ENCODE peak calls at places on chromosome 21, in eight cellular contexts. One of them, this sample, is unnamed.

GRCh38 chr21:45938453-45938755 is 43.2 kb upstream of the COL6A1 start:
- DNase-seq in cardiac fibroblast: no peak
- DNase-seq in GM12865: no peak
- DNase-seq in uterus: no peak
- DNase-seq in epithelial cell of esophagus: no peak
- DNase-seq in kidney: no peak
- DNase-seq in psoas muscle: no peak
- DNase-seq in progenitor cell of endocrine pancreas: no peak
- DNase-seq in this sample: no peak

GRCh38 chr21:42304556-42305454 is 10.4 kb downstream of the TFF3 start:
- DNase-seq in uterus: no peak
- DNase-seq in kidney: peak
- DNase-seq in GM12865: no peak
- DNase-seq in progenitor cell of endocrine pancreas: no peak
- DNase-seq in epithelial cell of esophagus: no peak
- DNase-seq in cardiac fibroblast: no peak
- DNase-seq in psoas muscle: no peak
- DNase-seq in this sample: no peak

GRCh38 chr21:30282850-30283249 is at the start of gene KRTAP24-1:
- DNase-seq in cardiac fibroblast: no peak
- DNase-seq in epithelial cell of esophagus: no peak
- DNase-seq in kidney: no peak
- DNase-seq in uterus: no peak
- DNase-seq in GM12865: no peak
- DNase-seq in progenitor cell of endocrine pancreas: no peak
- DNase-seq in psoas muscle: no peak
- DNase-seq in this sample: no peak

GRCh38 chr21:15247613-15248012 is 182.8 kb upstream of the NRIP1 start:
- DNase-seq in GM12865: no peak
- DNase-seq in uterus: no peak
- DNase-seq in psoas muscle: no peak
- DNase-seq in kidney: no peak
- DNase-seq in progenitor cell of endocrine pancreas: no peak
- DNase-seq in cardiac fibroblast: no peak
- DNase-seq in epithelial cell of esophagus: peak
- DNase-seq in this sample: no peak

GRCh38 chr21:42654179-42654912 is 925 bp downstream of the PDE9A start:
- DNase-seq in GM12865: peak
- DNase-seq in psoas muscle: no peak
- DNase-seq in kidney: peak
- DNase-seq in epithelial cell of esophagus: no peak
- DNase-seq in cardiac fibroblast: no peak
- DNase-seq in progenitor cell of endocrine pancreas: peak
- DNase-seq in uterus: no peak
- DNase-seq in this sample: no peak

GRCh38 chr21:34197561-34197960 is 124.2 kb downstream of the MRPS6 start:
- DNase-seq in kidney: no peak
- DNase-seq in uterus: no peak
- DNase-seq in cardiac fibroblast: no peak
- DNase-seq in GM12865: no peak
- DNase-seq in progenitor cell of endocrine pancreas: no peak
- DNase-seq in epithelial cell of esophagus: no peak
- DNase-seq in psoas muscle: no peak
- DNase-seq in this sample: no peak

GRCh38 chr21:40717008-40717407 is 129.9 kb downstream of the DSCAM start:
- DNase-seq in uterus: no peak
- DNase-seq in progenitor cell of endocrine pancreas: no peak
- DNase-seq in cardiac fibroblast: no peak
- DNase-seq in GM12865: no peak
- DNase-seq in psoas muscle: no peak
- DNase-seq in kidney: no peak
- DNase-seq in epithelial cell of esophagus: peak
- DNase-seq in this sample: no peak

GRCh38 chr21:38861006-38861405 is 55.3 kb downstream of the ETS2 start:
- DNase-seq in GM12865: no peak
- DNase-seq in psoas muscle: no peak
- DNase-seq in cardiac fibroblast: no peak
- DNase-seq in kidney: no peak
- DNase-seq in epithelial cell of esophagus: no peak
- DNase-seq in progenitor cell of endocrine pancreas: no peak
- DNase-seq in uterus: no peak
- DNase-seq in this sample: no peak

GRCh38 chr21:36125513-36126121 is 9.3 kb upstream of the CBR3 start:
- DNase-seq in epithelial cell of esophagus: peak
- DNase-seq in cardiac fibroblast: peak
- DNase-seq in progenitor cell of endocrine pancreas: peak
- DNase-seq in psoas muscle: peak
- DNase-seq in GM12865: peak
- DNase-seq in kidney: no peak
- DNase-seq in uterus: no peak
- DNase-seq in this sample: no peak

GRCh38 chr21:14766241-14766640 is 220.1 kb upstream of the SAMSN1 start:
- DNase-seq in uterus: no peak
- DNase-seq in epithelial cell of esophagus: no peak
- DNase-seq in psoas muscle: no peak
- DNase-seq in cardiac fibroblast: no peak
- DNase-seq in progenitor cell of endocrine pancreas: no peak
- DNase-seq in GM12865: no peak
- DNase-seq in kidney: peak
- DNase-seq in this sample: no peak

GRCh38 chr21:16879479-16879878 is 633.4 kb upstream of the CXADR start:
- DNase-seq in psoas muscle: no peak
- DNase-seq in progenitor cell of endocrine pancreas: no peak
- DNase-seq in kidney: no peak
- DNase-seq in cardiac fibroblast: no peak
- DNase-seq in epithelial cell of esophagus: no peak
- DNase-seq in GM12865: no peak
- DNase-seq in uterus: no peak
- DNase-seq in this sample: no peak

GRCh38 chr21:39666026-39666425 is 53.3 kb downstream of the B3GALT5 start:
- DNase-seq in epithelial cell of esophagus: no peak
- DNase-seq in uterus: no peak
- DNase-seq in psoas muscle: no peak
- DNase-seq in cardiac fibroblast: no peak
- DNase-seq in progenitor cell of endocrine pancreas: no peak
- DNase-seq in GM12865: no peak
- DNase-seq in kidney: no peak
- DNase-seq in this sample: no peak

GRCh38 chr21:41374867-41375533 is 13.2 kb downstream of the MX2 start:
- DNase-seq in epithelial cell of esophagus: peak
- DNase-seq in GM12865: no peak
- DNase-seq in kidney: no peak
- DNase-seq in cardiac fibroblast: no peak
- DNase-seq in progenitor cell of endocrine pancreas: no peak
- DNase-seq in uterus: no peak
- DNase-seq in psoas muscle: no peak
- DNase-seq in this sample: no peak

GRCh38 chr21:25578070-25578961 is 29.0 kb downstream of the MRPL39 start:
- DNase-seq in psoas muscle: no peak
- DNase-seq in uterus: no peak
- DNase-seq in epithelial cell of esophagus: no peak
- DNase-seq in progenitor cell of endocrine pancreas: no peak
- DNase-seq in kidney: no peak
- DNase-seq in GM12865: peak
- DNase-seq in cardiac fibroblast: no peak
- DNase-seq in this sample: no peak

GRCh38 chr21:38261851-38262250 is 5.1 kb downstream of the KCNJ15 start:
- DNase-seq in cardiac fibroblast: peak
- DNase-seq in GM12865: no peak
- DNase-seq in uterus: no peak
- DNase-seq in progenitor cell of endocrine pancreas: no peak
- DNase-seq in psoas muscle: no peak
- DNase-seq in epithelial cell of esophagus: no peak
- DNase-seq in kidney: no peak
- DNase-seq in this sample: no peak

GRCh38 chr21:32921632-32922230 is 104.0 kb upstream of the OLIG2 start:
- DNase-seq in cardiac fibroblast: peak
- DNase-seq in kidney: no peak
- DNase-seq in GM12865: peak
- DNase-seq in psoas muscle: peak
- DNase-seq in uterus: no peak
- DNase-seq in progenitor cell of endocrine pancreas: no peak
- DNase-seq in epithelial cell of esophagus: peak
- DNase-seq in this sample: no peak
- TF ChIP-seq CTCF in cardiac fibroblast: peak
- TF ChIP-seq CTCF in kidney: no peak
- TF ChIP-seq CTCF in GM12865: peak
- TF ChIP-seq CTCF in psoas muscle: peak
- TF ChIP-seq CTCF in uterus: no peak
- TF ChIP-seq CTCF in progenitor cell of endocrine pancreas: peak
- TF ChIP-seq CTCF in epithelial cell of esophagus: peak
- TF ChIP-seq CTCF in this sample: peak

GRCh38 chr21:43912910-43913309 is 47.9 kb downstream of the AGPAT3 start:
- DNase-seq in psoas muscle: no peak
- DNase-seq in progenitor cell of endocrine pancreas: no peak
- DNase-seq in cardiac fibroblast: no peak
- DNase-seq in kidney: no peak
- DNase-seq in uterus: no peak
- DNase-seq in epithelial cell of esophagus: no peak
- DNase-seq in GM12865: no peak
- DNase-seq in this sample: no peak

GRCh38 chr21:43911935-43912487 is 47.0 kb downstream of the AGPAT3 start:
- DNase-seq in uterus: no peak
- DNase-seq in GM12865: no peak
- DNase-seq in kidney: peak
- DNase-seq in cardiac fibroblast: no peak
- DNase-seq in progenitor cell of endocrine pancreas: no peak
- DNase-seq in psoas muscle: no peak
- DNase-seq in epithelial cell of esophagus: no peak
- DNase-seq in this sample: no peak

GRCh38 chr21:43909736-43910455 is 44.9 kb downstream of the AGPAT3 start:
- DNase-seq in epithelial cell of esophagus: no peak
- DNase-seq in progenitor cell of endocrine pancreas: no peak
- DNase-seq in kidney: peak
- DNase-seq in uterus: no peak
- DNase-seq in psoas muscle: no peak
- DNase-seq in cardiac fibroblast: no peak
- DNase-seq in GM12865: no peak
- DNase-seq in this sample: no peak

GRCh38 chr21:43913928-43914327 is 48.9 kb downstream of the AGPAT3 start:
- DNase-seq in GM12865: no peak
- DNase-seq in cardiac fibroblast: peak
- DNase-seq in uterus: no peak
- DNase-seq in psoas muscle: no peak
- DNase-seq in progenitor cell of endocrine pancreas: no peak
- DNase-seq in epithelial cell of esophagus: no peak
- DNase-seq in kidney: peak
- DNase-seq in this sample: no peak

DNA sequence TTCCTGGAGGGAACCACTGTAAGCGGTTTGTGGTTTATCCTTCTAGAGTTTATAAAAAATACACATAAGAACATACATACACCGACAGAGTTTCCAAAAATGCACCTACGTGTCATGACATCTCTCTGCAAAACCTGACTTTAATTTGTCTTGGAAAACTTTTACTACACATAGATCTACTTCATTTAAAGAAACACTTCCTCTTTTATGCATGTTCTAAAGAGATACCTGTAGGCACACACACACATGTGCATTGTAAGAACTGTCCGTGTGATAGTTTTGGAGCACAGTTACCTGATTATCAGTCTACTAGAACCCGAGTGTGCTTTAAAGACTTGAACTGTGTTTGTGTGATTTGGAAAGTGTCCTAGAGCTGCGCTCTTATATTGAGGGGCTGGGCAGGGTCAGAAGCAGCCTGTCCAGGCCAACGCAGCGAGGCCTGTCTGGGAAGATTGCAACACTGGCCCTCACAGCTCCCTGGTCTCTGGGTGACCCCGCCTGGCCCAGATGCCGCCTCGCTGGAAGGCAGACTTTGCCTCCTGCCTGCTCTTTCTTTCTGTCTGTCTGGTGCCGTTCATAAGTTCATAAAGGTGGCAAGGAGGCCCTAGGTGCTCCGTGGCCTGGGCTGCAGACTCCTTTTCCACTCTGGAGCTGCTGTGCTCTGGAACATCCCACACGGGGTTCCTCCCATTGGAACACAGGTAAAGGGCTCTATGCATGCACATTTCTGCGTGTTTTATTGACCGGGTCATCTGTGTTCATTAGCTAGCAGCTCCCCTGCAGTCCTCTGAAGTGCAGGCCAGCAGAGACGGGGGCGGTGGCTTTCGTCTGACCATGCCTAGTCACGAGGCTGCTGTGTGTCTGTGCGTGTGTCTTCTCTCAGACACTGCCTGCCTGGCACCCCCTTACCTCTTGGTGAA is 46.3 kb downstream of the AGPAT3 start:
- DNase-seq in kidney: peak
- DNase-seq in psoas muscle: no peak
- DNase-seq in epithelial cell of esophagus: no peak
- DNase-seq in progenitor cell of endocrine pancreas: no peak
- DNase-seq in uterus: no peak
- DNase-seq in GM12865: no peak
- DNase-seq in cardiac fibroblast: no peak
- DNase-seq in this sample: no peak
- TF ChIP-seq CTCF in kidney: no peak
- TF ChIP-seq CTCF in psoas muscle: no peak
- TF ChIP-seq CTCF in epithelial cell of esophagus: no peak
- TF ChIP-seq CTCF in progenitor cell of endocrine pancreas: no peak
- TF ChIP-seq CTCF in uterus: no peak
- TF ChIP-seq CTCF in GM12865: no peak
- TF ChIP-seq CTCF in cardiac fibroblast: no peak
- TF ChIP-seq CTCF in this sample: no peak

DNA sequence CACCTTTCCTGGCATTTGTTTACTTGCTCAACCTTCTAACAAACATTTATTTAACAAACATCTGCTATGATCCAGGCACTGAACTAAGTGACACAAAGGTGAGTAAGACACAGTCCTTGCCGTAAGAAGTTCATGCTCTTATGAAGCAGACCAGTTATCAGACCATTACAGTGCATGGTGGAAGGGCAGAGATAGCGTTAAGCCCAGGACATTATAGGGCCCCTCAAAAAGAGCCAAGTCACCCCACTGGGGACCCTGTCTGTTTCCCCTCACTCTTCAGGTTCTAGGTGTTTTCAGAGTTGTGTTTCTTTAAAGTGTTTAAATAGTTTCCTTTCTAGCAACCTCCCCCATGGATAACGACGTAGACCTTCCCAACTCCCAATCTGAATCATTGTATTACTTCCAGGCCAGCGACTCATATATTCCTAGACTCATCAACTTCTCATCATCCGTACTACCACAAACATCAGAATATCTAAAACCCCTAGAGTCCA is 39.3 kb downstream of the TCP10L start:
- DNase-seq in progenitor cell of endocrine pancreas: no peak
- DNase-seq in kidney: no peak
- DNase-seq in psoas muscle: no peak
- DNase-seq in uterus: no peak
- DNase-seq in epithelial cell of esophagus: no peak
- DNase-seq in cardiac fibroblast: peak
- DNase-seq in GM12865: no peak
- DNase-seq in this sample: no peak
- TF ChIP-seq CTCF in progenitor cell of endocrine pancreas: no peak
- TF ChIP-seq CTCF in kidney: no peak
- TF ChIP-seq CTCF in psoas muscle: no peak
- TF ChIP-seq CTCF in uterus: no peak
- TF ChIP-seq CTCF in epithelial cell of esophagus: no peak
- TF ChIP-seq CTCF in cardiac fibroblast: no peak
- TF ChIP-seq CTCF in GM12865: no peak
- TF ChIP-seq CTCF in this sample: no peak

DNA sequence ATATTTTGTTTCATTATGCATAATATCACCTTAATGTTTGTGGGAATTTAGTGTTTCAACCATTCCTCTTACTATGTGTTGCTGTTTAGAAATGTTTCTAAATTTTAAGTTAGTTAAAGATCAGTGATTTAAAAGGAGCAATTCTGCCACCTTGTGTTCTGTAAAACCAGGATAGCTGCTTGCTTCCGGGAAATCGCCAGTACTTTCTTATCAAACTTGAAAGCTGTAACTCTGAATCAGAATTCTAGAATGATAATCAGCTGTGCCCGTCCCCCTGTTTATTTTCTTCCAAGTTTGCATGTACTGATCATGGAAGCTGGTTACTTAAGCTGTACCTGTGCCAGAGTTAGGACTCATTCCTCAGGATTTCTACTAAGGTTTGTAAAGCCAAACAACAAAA is 656.4 kb downstream of the LTN1 start:
- DNase-seq in GM12865: peak
- DNase-seq in epithelial cell of esophagus: peak
- DNase-seq in kidney: no peak
- DNase-seq in progenitor cell of endocrine pancreas: no peak
- DNase-seq in uterus: no peak
- DNase-seq in psoas muscle: no peak
- DNase-seq in cardiac fibroblast: peak
- DNase-seq in this sample: peak
- TF ChIP-seq CTCF in GM12865: no peak
- TF ChIP-seq CTCF in epithelial cell of esophagus: peak
- TF ChIP-seq CTCF in kidney: peak
- TF ChIP-seq CTCF in progenitor cell of endocrine pancreas: peak
- TF ChIP-seq CTCF in uterus: peak
- TF ChIP-seq CTCF in psoas muscle: peak
- TF ChIP-seq CTCF in cardiac fibroblast: peak
- TF ChIP-seq CTCF in this sample: peak